ENCODE peak calls at places on chromosomes 5 and 9, in eight cellular contexts. C is GM12878, R is NT2/D1, X is left ventricle myocardium inferior, Q is cardiac muscle cell, O is heart right ventricle, A is tibial nerve, B is GM23248. Y is an unnamed sample. For H3K4me1, the result is how much of the 10 kb centered on the place peaks cover.

GRCh38 chr5:31581498-31582099 is 49.5 kb downstream of the C5orf22 start:
- DNase-seq in C (no peak), R (peak), X (no peak), Q (peak), O (no peak), A (no peak), B (peak), Y (no peak)

GRCh38 chr5:35357973-35358372 is 127.7 kb upstream of the PRLR start:
- DNase-seq in C (no peak), R (no peak), X (no peak), Q (no peak), O (no peak), A (no peak), B (no peak), Y (no peak)

GRCh38 chr5:36152324-36153298 is 700 bp downstream of the SKP2 start:
- DNase-seq in C (no peak), R (no peak), X (no peak), Q (peak), O (no peak), A (no peak), B (peak), Y (no peak)

GRCh38 chr5:171454549-171454948 is 35.1 kb downstream of the FGF18 start:
- DNase-seq in C (no peak), R (no peak), X (no peak), Q (no peak), O (no peak), A (no peak), B (no peak), Y (no peak)

GRCh38 chr5:88518131-88519016 is 249.7 kb upstream of the TMEM161B start:
- DNase-seq in C (no peak), R (no peak), X (no peak), Q (no peak), O (no peak), A (no peak), B (no peak), Y (no peak)

GRCh38 chr5:159788835-159789331 is 127.4 kb upstream of the ADRA1B start:
- DNase-seq in C (no peak), R (no peak), X (peak), Q (peak), O (no peak), A (no peak), B (no peak), Y (no peak)

GRCh38 chr9:81604306-81605153 is 84.8 kb downstream of the TLE1 start:
- DNase-seq in C (no peak), R (no peak), X (no peak), Q (no peak), O (no peak), A (no peak), B (no peak), Y (no peak)

GRCh38 chr5:29950416-29951145 is 1242.9 kb upstream of the CDH6 start:
- DNase-seq in C (no peak), R (no peak), X (no peak), Q (no peak), O (no peak), A (no peak), B (no peak), Y (no peak)

GRCh38 chr9:3124006-3124405 is 280.1 kb upstream of the PUM3 start:
- DNase-seq in C (no peak), R (peak), X (no peak), Q (no peak), O (no peak), A (no peak), B (no peak), Y (no peak)

GRCh38 chr9:4855861-4856260 is 63.1 kb downstream of the RCL1 start:
- DNase-seq in C (no peak), R (no peak), X (no peak), Q (no peak), O (no peak), A (no peak), B (peak), Y (peak)

GRCh38 chr5:56012281-56012963 is 17.7 kb upstream of the IL6ST start:
- DNase-seq in C (no peak), R (no peak), X (peak), Q (peak), O (no peak), A (no peak), B (peak), Y (no peak)

GRCh38 chr5:61245486-61245885 is 83.2 kb upstream of the SMIM15 start:
- DNase-seq in C (no peak), R (no peak), X (no peak), Q (peak), O (no peak), A (no peak), B (peak), Y (no peak)

GRCh38 chr9:5442400-5443011 is 4.8 kb upstream of the PLGRKT start:
- DNase-seq in C (no peak), R (peak), X (no peak), Q (peak), O (no peak), A (no peak), B (peak), Y (no peak)

DNA sequence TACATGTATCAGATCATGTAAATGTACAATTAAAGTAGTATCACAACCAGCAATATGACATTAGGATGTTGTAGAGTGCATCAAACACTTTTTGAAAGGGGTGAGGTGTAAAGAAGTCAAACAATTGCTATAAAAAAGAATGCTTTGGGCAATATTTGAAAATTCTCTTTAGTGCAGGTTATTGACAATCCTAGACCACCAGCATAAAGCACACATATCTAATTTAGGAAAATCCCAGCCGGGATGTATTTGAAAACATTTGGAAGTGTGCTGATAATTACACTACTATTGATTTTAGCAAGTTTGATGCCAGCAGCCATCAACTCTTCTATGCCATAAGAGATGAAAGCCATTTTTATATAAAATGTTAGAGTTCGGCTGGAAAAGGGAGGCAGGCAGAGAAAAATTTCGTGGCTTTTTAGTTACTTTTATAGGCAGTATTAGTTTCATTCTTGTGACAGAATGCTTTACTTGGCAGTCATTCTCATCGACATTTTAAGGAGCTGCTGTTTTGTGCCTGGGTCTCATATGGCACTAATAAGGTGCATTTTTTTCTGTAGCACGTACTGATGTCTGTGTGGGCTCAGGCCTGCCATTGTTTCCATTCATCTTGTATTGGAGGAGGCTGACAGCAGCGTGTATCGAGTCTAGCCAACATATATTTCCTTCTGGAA is 285.7 kb downstream of the AOPEP start:
- DNase-seq in C (no peak), R (no peak), X (no peak), Q (no peak), O (no peak), A (no peak), B (peak), Y (no peak)
- H3K4me1 ChIP-seq in C (under half), R (under half), X (half or more), Q (under half), O (half or more), A (under half), B (half or more), Y (under half)

GRCh38 chr9:35842795-35843194 is 13.8 kb downstream of the TMEM8B start:
- DNase-seq in C (peak), R (no peak), X (no peak), Q (no peak), O (no peak), A (no peak), B (no peak), Y (no peak)
- H3K4me1 ChIP-seq in C (half or more), R (under half), X (under half), Q (under half), O (under half), A (under half), B (under half), Y (under half)

GRCh38 chr9:131421691-131422090 is 27.8 kb downstream of the PRRC2B start:
- DNase-seq in C (no peak), R (no peak), X (no peak), Q (no peak), O (no peak), A (no peak), B (no peak), Y (no peak)
- H3K4me1 ChIP-seq in C (under half), R (under half), X (half or more), Q (half or more), O (half or more), A (half or more), B (half or more), Y (half or more)

GRCh38 chr5:142322403-142322746 is 2.4 kb downstream of the SPRY4 start:
- DNase-seq in C (no peak), R (no peak), X (no peak), Q (no peak), O (no peak), A (no peak), B (no peak), Y (no peak)
- H3K4me1 ChIP-seq in C (under half), R (under half), X (half or more), Q (under half), O (half or more), A (under half), B (half or more), Y (half or more)

GRCh38 chr5:172874647-172875371 is 40.8 kb downstream of the ERGIC1 start:
- DNase-seq in C (no peak), R (no peak), X (no peak), Q (no peak), O (no peak), A (no peak), B (no peak), Y (no peak)
- H3K4me1 ChIP-seq in C (under half), R (under half), X (half or more), Q (under half), O (half or more), A (half or more), B (half or more), Y (half or more)

DNA sequence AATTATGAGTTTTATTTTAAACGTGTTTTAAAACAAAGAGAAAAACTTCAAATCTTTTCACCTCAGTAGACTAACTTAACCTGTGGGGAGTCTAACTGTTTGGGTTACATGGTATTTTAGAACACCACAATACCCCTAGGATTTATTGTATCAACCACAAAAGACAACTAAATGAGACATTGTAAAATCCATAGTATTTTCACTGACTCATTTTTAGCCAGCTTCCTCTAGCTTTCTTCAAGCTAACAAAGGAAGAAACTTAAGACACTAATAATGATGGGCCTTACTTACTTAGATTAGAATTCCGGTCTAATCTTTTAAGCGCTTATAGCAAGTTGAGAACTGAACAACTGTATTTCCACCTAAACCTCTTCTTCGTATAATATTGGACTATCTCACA is 529.3 kb downstream of the DMRTA1 start:
- DNase-seq in C (no peak), R (no peak), X (no peak), Q (no peak), O (no peak), A (no peak), B (peak), Y (no peak)
- H3K4me1 ChIP-seq in C (under half), R (under half), X (under half), Q (under half), O (under half), A (under half), B (under half), Y (under half)

GRCh38 chr5:80190960-80191359 is 64.9 kb downstream of the SERINC5 start:
- DNase-seq in C (peak), R (no peak), X (no peak), Q (no peak), O (no peak), A (no peak), B (no peak), Y (no peak)
- H3K4me1 ChIP-seq in C (under half), R (under half), X (half or more), Q (half or more), O (half or more), A (under half), B (under half), Y (under half)

GRCh38 chr5:137693307-137693950 is 42.5 kb downstream of the KLHL3 start:
- DNase-seq in C (no peak), R (no peak), X (no peak), Q (no peak), O (no peak), A (no peak), B (no peak), Y (no peak)

GRCh38 chr5:137689306-137689705 is 46.6 kb downstream of the KLHL3 start:
- DNase-seq in C (no peak), R (no peak), X (no peak), Q (no peak), O (no peak), A (no peak), B (no peak), Y (no peak)

GRCh38 chr5:137693951-137694721 is 41.8 kb downstream of the KLHL3 start:
- DNase-seq in C (no peak), R (no peak), X (no peak), Q (no peak), O (no peak), A (no peak), B (no peak), Y (no peak)

GRCh38 chr5:137688248-137688840 is 47.5 kb downstream of the KLHL3 start:
- DNase-seq in C (no peak), R (no peak), X (no peak), Q (no peak), O (no peak), A (no peak), B (peak), Y (no peak)
- H3K4me1 ChIP-seq in C (under half), R (under half), X (under half), Q (under half), O (under half), A (under half), B (under half), Y (under half)

GRCh38 chr5:139702548-139702947 is 54.4 kb downstream of the CXXC5 start:
- DNase-seq in C (no peak), R (no peak), X (no peak), Q (no peak), O (no peak), A (no peak), B (no peak), Y (no peak)

GRCh38 chr5:139704748-139705147 is 56.6 kb downstream of the CXXC5 start:
- DNase-seq in C (no peak), R (no peak), X (no peak), Q (no peak), O (no peak), A (no peak), B (no peak), Y (no peak)

GRCh38 chr5:139698461-139699146 is 50.5 kb downstream of the CXXC5 start:
- DNase-seq in C (no peak), R (no peak), X (peak), Q (peak), O (peak), A (peak), B (peak), Y (peak)

GRCh38 chr5:139699352-139699751 is 51.2 kb downstream of the CXXC5 start:
- DNase-seq in C (no peak), R (no peak), X (no peak), Q (no peak), O (no peak), A (no peak), B (peak), Y (no peak)

GRCh38 chr5:139700711-139701693 is 52.9 kb downstream of the CXXC5 start:
- DNase-seq in C (no peak), R (no peak), X (no peak), Q (no peak), O (no peak), A (no peak), B (no peak), Y (no peak)
- H3K4me1 ChIP-seq in C (under half), R (under half), X (half or more), Q (under half), O (under half), A (under half), B (under half), Y (under half)

DNA sequence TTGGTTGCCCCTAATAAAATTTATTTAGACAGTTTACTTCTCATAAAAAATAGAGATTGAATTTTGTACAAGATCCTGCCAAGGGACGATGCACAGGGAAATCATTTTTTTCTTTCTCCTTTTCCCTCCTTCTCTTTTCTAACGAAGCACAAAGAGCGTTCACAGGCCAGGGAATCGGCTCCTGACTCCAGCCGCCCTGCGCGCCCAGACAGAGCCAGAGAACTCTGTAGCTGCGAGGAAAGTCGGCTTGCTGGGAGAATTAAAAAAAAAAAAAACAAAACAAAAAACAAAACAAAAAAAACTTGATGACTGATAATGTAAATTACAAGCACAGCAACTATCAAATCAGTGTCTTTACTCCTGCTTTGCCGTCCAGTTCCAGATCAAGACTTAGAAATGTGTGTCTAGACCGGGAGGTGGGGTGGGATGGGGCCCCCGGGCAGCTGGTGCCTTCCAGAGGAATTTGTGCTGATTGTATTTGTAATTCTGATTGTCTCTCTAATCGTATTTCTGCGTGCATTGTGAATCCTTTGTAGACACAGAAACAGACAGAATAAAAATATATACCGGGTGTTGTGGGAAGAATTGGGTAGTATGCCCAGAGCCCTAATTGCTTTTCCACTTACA is 3.6 kb upstream of the OTP start:
- DNase-seq in C (no peak), R (no peak), X (no peak), Q (no peak), O (no peak), A (no peak), B (no peak), Y (no peak)
- H3K4me1 ChIP-seq in C (under half), R (under half), X (half or more), Q (under half), O (under half), A (under half), B (under half), Y (under half)

Y was measured in tibial artery.